ENCODE peak calls at places on chromosomes 6 and 20, in five cellular contexts. One of them, this sample, is unnamed.

GRCh38 chr20:11178946-11179654 is 505.3 kb upstream of the JAG1 start:
- DNase-seq in coronary artery: no peak
- DNase-seq in heart right ventricle: no peak
- DNase-seq in mammary epithelial cell: peak
- DNase-seq in GM13976: no peak
- DNase-seq in this sample: peak

GRCh38 chr6:124193132-124193531 is 389.5 kb downstream of the NKAIN2 start:
- DNase-seq in coronary artery: no peak
- DNase-seq in heart right ventricle: no peak
- DNase-seq in mammary epithelial cell: no peak
- DNase-seq in GM13976: no peak
- DNase-seq in this sample: no peak

GRCh38 chr6:19719691-19720127 is 117.5 kb upstream of the ID4 start:
- DNase-seq in mammary epithelial cell: peak
- DNase-seq in GM13976: no peak
- DNase-seq in heart right ventricle: no peak
- DNase-seq in coronary artery: no peak
- DNase-seq in this sample: no peak

GRCh38 chr6:127484207-127484858 is 25.1 kb upstream of the KIAA0408 start:
- DNase-seq in coronary artery: no peak
- DNase-seq in GM13976: peak
- DNase-seq in heart right ventricle: no peak
- DNase-seq in mammary epithelial cell: peak
- DNase-seq in this sample: no peak

GRCh38 chr6:26327450-26328264 is 37.3 kb upstream of the BTN3A2 start:
- DNase-seq in coronary artery: no peak
- DNase-seq in GM13976: no peak
- DNase-seq in mammary epithelial cell: peak
- DNase-seq in heart right ventricle: no peak
- DNase-seq in this sample: peak

GRCh38 chr20:3658019-3658707 is 5.0 kb downstream of the GFRA4 start:
- DNase-seq in GM13976: no peak
- DNase-seq in heart right ventricle: no peak
- DNase-seq in mammary epithelial cell: no peak
- DNase-seq in coronary artery: no peak
- DNase-seq in this sample: no peak

GRCh38 chr6:39313526-39314272 is 520 bp downstream of the KCNK17 start:
- DNase-seq in heart right ventricle: no peak
- DNase-seq in coronary artery: no peak
- DNase-seq in mammary epithelial cell: no peak
- DNase-seq in GM13976: no peak
- DNase-seq in this sample: no peak

GRCh38 chr6:52324239-52324638 is 37.7 kb upstream of the PAQR8 start:
- DNase-seq in mammary epithelial cell: no peak
- DNase-seq in GM13976: no peak
- DNase-seq in heart right ventricle: no peak
- DNase-seq in coronary artery: no peak
- DNase-seq in this sample: no peak

GRCh38 chr6:23688650-23689049 is 437.4 kb upstream of the NRSN1 start:
- DNase-seq in GM13976: no peak
- DNase-seq in coronary artery: no peak
- DNase-seq in heart right ventricle: no peak
- DNase-seq in mammary epithelial cell: no peak
- DNase-seq in this sample: no peak

GRCh38 chr20:9723501-9723900 is 115.4 kb downstream of the PAK5 start:
- DNase-seq in GM13976: no peak
- DNase-seq in mammary epithelial cell: no peak
- DNase-seq in coronary artery: no peak
- DNase-seq in heart right ventricle: no peak
- DNase-seq in this sample: no peak

GRCh38 chr6:143061597-143062385 is 1.1 kb downstream of the AIG1 start:
- DNase-seq in GM13976: no peak
- DNase-seq in heart right ventricle: no peak
- DNase-seq in coronary artery: no peak
- DNase-seq in mammary epithelial cell: no peak
- DNase-seq in this sample: no peak

GRCh38 chr6:90103056-90103793 is 193.4 kb downstream of the BACH2 start:
- DNase-seq in heart right ventricle: no peak
- DNase-seq in GM13976: no peak
- DNase-seq in coronary artery: no peak
- DNase-seq in mammary epithelial cell: no peak
- DNase-seq in this sample: no peak

GRCh38 chr20:5150226-5151076 is 23.6 kb downstream of the CDS2 start:
- DNase-seq in GM13976: no peak
- DNase-seq in coronary artery: no peak
- DNase-seq in mammary epithelial cell: no peak
- DNase-seq in heart right ventricle: no peak
- DNase-seq in this sample: no peak

GRCh38 chr6:168333471-168333870 is 13.9 kb upstream of the DACT2 start:
- DNase-seq in heart right ventricle: no peak
- DNase-seq in coronary artery: no peak
- DNase-seq in GM13976: no peak
- DNase-seq in mammary epithelial cell: no peak
- DNase-seq in this sample: no peak

GRCh38 chr6:168334072-168334471 is 14.5 kb upstream of the DACT2 start:
- DNase-seq in coronary artery: no peak
- DNase-seq in GM13976: no peak
- DNase-seq in mammary epithelial cell: no peak
- DNase-seq in heart right ventricle: no peak
- DNase-seq in this sample: no peak

GRCh38 chr6:168332020-168332419 is 12.4 kb upstream of the DACT2 start:
- DNase-seq in coronary artery: no peak
- DNase-seq in GM13976: no peak
- DNase-seq in heart right ventricle: no peak
- DNase-seq in mammary epithelial cell: no peak
- DNase-seq in this sample: no peak

GRCh38 chr6:168331058-168331457 is 11.5 kb upstream of the DACT2 start:
- DNase-seq in heart right ventricle: no peak
- DNase-seq in coronary artery: no peak
- DNase-seq in GM13976: no peak
- DNase-seq in mammary epithelial cell: no peak
- DNase-seq in this sample: no peak

GRCh38 chr6:168333039-168333438 is 13.5 kb upstream of the DACT2 start:
- DNase-seq in mammary epithelial cell: no peak
- DNase-seq in coronary artery: no peak
- DNase-seq in GM13976: no peak
- DNase-seq in heart right ventricle: no peak
- DNase-seq in this sample: peak
- TF ChIP-seq CTCF in mammary epithelial cell: no peak
- TF ChIP-seq CTCF in coronary artery: no peak
- TF ChIP-seq CTCF in GM13976: no peak
- TF ChIP-seq CTCF in heart right ventricle: peak
- TF ChIP-seq CTCF in this sample: peak

GRCh38 chr6:43174263-43175112 is 3.4 kb downstream of the SRF start:
- DNase-seq in coronary artery: peak
- DNase-seq in GM13976: peak
- DNase-seq in heart right ventricle: peak
- DNase-seq in mammary epithelial cell: peak
- DNase-seq in this sample: peak

GRCh38 chr6:43172127-43173007 is 1.3 kb downstream of the SRF start:
- DNase-seq in coronary artery: peak
- DNase-seq in heart right ventricle: peak
- DNase-seq in mammary epithelial cell: peak
- DNase-seq in GM13976: peak
- DNase-seq in this sample: peak

GRCh38 chr6:43173496-43174262 is 2.6 kb downstream of the SRF start:
- DNase-seq in coronary artery: no peak
- DNase-seq in mammary epithelial cell: no peak
- DNase-seq in GM13976: no peak
- DNase-seq in heart right ventricle: no peak
- DNase-seq in this sample: no peak

GRCh38 chr6:43170452-43171283 is at the start of gene SRF:
- DNase-seq in coronary artery: peak
- DNase-seq in mammary epithelial cell: peak
- DNase-seq in GM13976: peak
- DNase-seq in heart right ventricle: peak
- DNase-seq in this sample: peak

GRCh38 chr6:43171284-43172126 is 436 bp downstream of the SRF start:
- DNase-seq in coronary artery: no peak
- DNase-seq in mammary epithelial cell: no peak
- DNase-seq in heart right ventricle: no peak
- DNase-seq in GM13976: no peak
- DNase-seq in this sample: no peak
- TF ChIP-seq CTCF in coronary artery: peak
- TF ChIP-seq CTCF in mammary epithelial cell: peak
- TF ChIP-seq CTCF in heart right ventricle: peak
- TF ChIP-seq CTCF in GM13976: peak
- TF ChIP-seq CTCF in this sample: peak

GRCh38 chr6:146111864-146112263 is 83.0 kb downstream of the GRM1 start:
- DNase-seq in coronary artery: no peak
- DNase-seq in heart right ventricle: no peak
- DNase-seq in GM13976: no peak
- DNase-seq in mammary epithelial cell: peak
- DNase-seq in this sample: no peak
- TF ChIP-seq CTCF in coronary artery: no peak
- TF ChIP-seq CTCF in heart right ventricle: no peak
- TF ChIP-seq CTCF in GM13976: no peak
- TF ChIP-seq CTCF in mammary epithelial cell: peak
- TF ChIP-seq CTCF in this sample: no peak

GRCh38 chr20:62829231-62830230 is 12.7 kb downstream of the COL9A3 start:
- DNase-seq in coronary artery: no peak
- DNase-seq in mammary epithelial cell: no peak
- DNase-seq in GM13976: no peak
- DNase-seq in heart right ventricle: no peak
- DNase-seq in this sample: no peak

GRCh38 chr20:62831854-62832211 is 15.0 kb downstream of the COL9A3 start:
- DNase-seq in GM13976: peak
- DNase-seq in heart right ventricle: no peak
- DNase-seq in coronary artery: peak
- DNase-seq in mammary epithelial cell: no peak
- DNase-seq in this sample: no peak

GRCh38 chr20:62831361-62831788 is 14.5 kb downstream of the COL9A3 start:
- DNase-seq in mammary epithelial cell: no peak
- DNase-seq in coronary artery: no peak
- DNase-seq in heart right ventricle: no peak
- DNase-seq in GM13976: no peak
- DNase-seq in this sample: peak

GRCh38 chr20:62830251-62830650 is 13.4 kb downstream of the COL9A3 start:
- DNase-seq in GM13976: no peak
- DNase-seq in coronary artery: no peak
- DNase-seq in heart right ventricle: no peak
- DNase-seq in mammary epithelial cell: no peak
- DNase-seq in this sample: no peak

GRCh38 chr20:62830821-62831220 is 14.0 kb downstream of the COL9A3 start:
- DNase-seq in mammary epithelial cell: no peak
- DNase-seq in coronary artery: no peak
- DNase-seq in GM13976: no peak
- DNase-seq in heart right ventricle: no peak
- DNase-seq in this sample: no peak
- TF ChIP-seq CTCF in mammary epithelial cell: no peak
- TF ChIP-seq CTCF in coronary artery: no peak
- TF ChIP-seq CTCF in GM13976: no peak
- TF ChIP-seq CTCF in heart right ventricle: no peak
- TF ChIP-seq CTCF in this sample: no peak

DNA sequence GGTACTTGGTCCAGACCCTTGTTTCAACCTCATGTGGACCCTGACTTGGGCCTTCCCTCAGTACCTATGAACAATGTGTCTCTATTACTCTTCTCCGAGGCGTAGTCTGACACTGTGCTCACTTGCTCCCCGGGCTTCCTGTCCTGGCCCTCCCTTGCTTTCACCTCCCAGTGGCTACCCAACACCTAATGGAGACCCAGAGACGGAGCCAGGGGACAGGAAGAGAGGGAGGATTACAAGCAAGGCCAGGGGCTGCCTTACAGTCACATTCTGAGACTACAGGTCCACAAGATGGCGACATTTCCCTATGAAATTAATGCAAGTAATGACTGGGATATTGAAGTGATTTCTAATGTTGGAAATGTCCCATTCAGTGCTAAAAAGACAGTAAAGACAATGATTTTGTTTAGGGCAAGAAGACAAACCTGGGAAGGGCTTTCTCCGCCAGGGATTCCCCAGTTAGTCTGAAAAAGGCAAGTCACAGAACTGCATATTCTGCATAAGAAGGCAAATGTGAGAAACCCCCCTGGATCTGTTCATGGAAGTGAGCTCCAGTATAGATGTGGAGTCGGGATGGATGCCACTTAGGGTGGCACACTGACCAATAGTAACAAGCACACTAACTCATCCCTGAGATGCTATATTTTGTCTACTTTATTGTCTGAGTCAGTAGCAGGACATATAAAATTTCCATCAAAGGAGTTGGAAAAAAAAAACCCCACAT is 44.0 kb upstream of the ZBTB24 start:
- DNase-seq in GM13976: peak
- DNase-seq in mammary epithelial cell: peak
- DNase-seq in heart right ventricle: peak
- DNase-seq in coronary artery: no peak
- DNase-seq in this sample: peak
- TF ChIP-seq CTCF in GM13976: peak
- TF ChIP-seq CTCF in mammary epithelial cell: peak
- TF ChIP-seq CTCF in heart right ventricle: peak
- TF ChIP-seq CTCF in coronary artery: peak
- TF ChIP-seq CTCF in this sample: peak

DNA sequence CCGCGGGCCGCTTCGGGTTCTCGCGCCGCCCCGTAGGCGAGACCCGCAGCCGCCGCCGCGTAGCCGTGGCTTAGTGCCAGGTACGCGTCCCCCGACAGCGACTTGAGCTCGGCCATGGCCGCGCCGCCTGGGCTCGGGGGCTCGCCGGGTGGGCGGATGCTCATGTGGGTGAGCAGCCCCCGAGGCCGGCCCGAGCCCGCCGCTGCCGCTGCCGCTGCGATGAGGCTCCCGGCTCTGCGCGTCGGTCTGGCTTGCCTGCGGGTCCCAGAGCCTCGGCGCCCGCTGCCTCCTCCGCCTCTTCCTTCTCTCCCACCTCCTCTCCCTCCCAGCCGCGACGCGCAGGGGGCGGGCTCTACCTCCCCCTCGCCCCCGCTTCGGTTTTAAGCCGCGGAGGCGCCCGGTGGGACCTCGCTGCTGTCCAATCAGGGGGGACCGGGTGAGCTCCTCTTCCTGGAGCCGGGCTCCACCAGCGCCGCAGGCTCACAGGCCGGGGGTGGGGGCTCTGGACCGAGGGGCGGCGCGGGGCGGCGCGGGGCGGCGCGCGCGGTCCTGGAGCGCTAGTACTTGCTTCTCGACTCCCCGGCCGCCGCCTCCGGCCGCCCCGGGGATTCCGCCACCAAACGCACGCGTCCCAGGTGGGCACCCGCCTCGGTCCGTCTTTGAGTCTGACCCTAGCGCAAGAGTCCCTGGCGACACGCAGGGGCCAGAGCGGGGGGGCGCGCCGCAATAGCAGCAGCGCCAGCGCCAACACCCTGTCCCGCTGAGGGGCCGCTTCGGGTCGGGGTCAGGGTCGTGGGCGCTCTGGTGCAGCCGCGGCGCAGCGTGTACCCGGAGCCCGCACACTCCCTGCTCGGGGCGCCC is at the start of gene BHLHE23:
- DNase-seq in GM13976: peak
- DNase-seq in coronary artery: no peak
- DNase-seq in heart right ventricle: no peak
- DNase-seq in mammary epithelial cell: no peak
- DNase-seq in this sample: no peak
- TF ChIP-seq CTCF in GM13976: no peak
- TF ChIP-seq CTCF in coronary artery: no peak
- TF ChIP-seq CTCF in heart right ventricle: no peak
- TF ChIP-seq CTCF in mammary epithelial cell: no peak
- TF ChIP-seq CTCF in this sample: no peak

This sample was measured in Calu3.